ENCODE peak calls at places on chromosomes 2 and 18, in five cellular contexts. One of them, this sample, is unnamed.

GRCh38 chr2:18473241-18473841 is 87.1 kb downstream of the RDH14 start:
- DNase-seq in Right ventricle myocardium superior: no peak
- DNase-seq in stimulated activated CD4-positive, alpha-beta T cell treated with anti-CD3 and anti-CD28 coated beads, Interleukin-12 subunit alpha, Interleukin-12 subunit beta, amount 100 ng/mL, for 4 hours: no peak
- DNase-seq in IMR-90: peak
- DNase-seq in C1 segment of cervical spinal cord: no peak
- DNase-seq in this sample: no peak

GRCh38 chr18:38981382-38981781 is 1415.8 kb upstream of the CELF4 start:
- DNase-seq in stimulated activated CD4-positive, alpha-beta T cell treated with anti-CD3 and anti-CD28 coated beads, Interleukin-12 subunit alpha, Interleukin-12 subunit beta, amount 100 ng/mL, for 4 hours: no peak
- DNase-seq in Right ventricle myocardium superior: no peak
- DNase-seq in IMR-90: no peak
- DNase-seq in C1 segment of cervical spinal cord: no peak
- DNase-seq in this sample: no peak

GRCh38 chr2:709138-709779 is 32.1 kb upstream of the TMEM18 start:
- DNase-seq in IMR-90: no peak
- DNase-seq in stimulated activated CD4-positive, alpha-beta T cell treated with anti-CD3 and anti-CD28 coated beads, Interleukin-12 subunit alpha, Interleukin-12 subunit beta, amount 100 ng/mL, for 4 hours: no peak
- DNase-seq in Right ventricle myocardium superior: no peak
- DNase-seq in C1 segment of cervical spinal cord: no peak
- DNase-seq in this sample: no peak

GRCh38 chr2:48162742-48163141 is 256.4 kb upstream of the FBXO11 start:
- DNase-seq in Right ventricle myocardium superior: no peak
- DNase-seq in stimulated activated CD4-positive, alpha-beta T cell treated with anti-CD3 and anti-CD28 coated beads, Interleukin-12 subunit alpha, Interleukin-12 subunit beta, amount 100 ng/mL, for 4 hours: no peak
- DNase-seq in C1 segment of cervical spinal cord: no peak
- DNase-seq in IMR-90: no peak
- DNase-seq in this sample: no peak

GRCh38 chr2:54880428-54880827 is 157.0 kb downstream of the EML6 start:
- DNase-seq in stimulated activated CD4-positive, alpha-beta T cell treated with anti-CD3 and anti-CD28 coated beads, Interleukin-12 subunit alpha, Interleukin-12 subunit beta, amount 100 ng/mL, for 4 hours: no peak
- DNase-seq in IMR-90: no peak
- DNase-seq in C1 segment of cervical spinal cord: no peak
- DNase-seq in Right ventricle myocardium superior: no peak
- DNase-seq in this sample: no peak

GRCh38 chr18:23166863-23167531 is 31.7 kb downstream of the CABLES1 start:
- DNase-seq in Right ventricle myocardium superior: no peak
- DNase-seq in C1 segment of cervical spinal cord: no peak
- DNase-seq in stimulated activated CD4-positive, alpha-beta T cell treated with anti-CD3 and anti-CD28 coated beads, Interleukin-12 subunit alpha, Interleukin-12 subunit beta, amount 100 ng/mL, for 4 hours: no peak
- DNase-seq in IMR-90: no peak
- DNase-seq in this sample: no peak

GRCh38 chr2:210038078-210038477 is 35.6 kb downstream of the RPE start:
- DNase-seq in Right ventricle myocardium superior: no peak
- DNase-seq in IMR-90: no peak
- DNase-seq in stimulated activated CD4-positive, alpha-beta T cell treated with anti-CD3 and anti-CD28 coated beads, Interleukin-12 subunit alpha, Interleukin-12 subunit beta, amount 100 ng/mL, for 4 hours: no peak
- DNase-seq in C1 segment of cervical spinal cord: no peak
- DNase-seq in this sample: no peak

GRCh38 chr2:144151877-144152276 is 368.0 kb downstream of the ZEB2 start:
- DNase-seq in C1 segment of cervical spinal cord: no peak
- DNase-seq in Right ventricle myocardium superior: no peak
- DNase-seq in stimulated activated CD4-positive, alpha-beta T cell treated with anti-CD3 and anti-CD28 coated beads, Interleukin-12 subunit alpha, Interleukin-12 subunit beta, amount 100 ng/mL, for 4 hours: no peak
- DNase-seq in IMR-90: no peak
- DNase-seq in this sample: no peak

GRCh38 chr2:58195668-58196067 is 45.5 kb downstream of the FANCL start:
- DNase-seq in Right ventricle myocardium superior: no peak
- DNase-seq in C1 segment of cervical spinal cord: no peak
- DNase-seq in stimulated activated CD4-positive, alpha-beta T cell treated with anti-CD3 and anti-CD28 coated beads, Interleukin-12 subunit alpha, Interleukin-12 subunit beta, amount 100 ng/mL, for 4 hours: no peak
- DNase-seq in IMR-90: peak
- DNase-seq in this sample: no peak

GRCh38 chr2:46461716-46462171 is 17.6 kb upstream of the TMEM247 start:
- DNase-seq in Right ventricle myocardium superior: no peak
- DNase-seq in C1 segment of cervical spinal cord: no peak
- DNase-seq in stimulated activated CD4-positive, alpha-beta T cell treated with anti-CD3 and anti-CD28 coated beads, Interleukin-12 subunit alpha, Interleukin-12 subunit beta, amount 100 ng/mL, for 4 hours: no peak
- DNase-seq in IMR-90: no peak
- DNase-seq in this sample: no peak

GRCh38 chr18:35442701-35443100 is 55.1 kb downstream of the INO80C start:
- DNase-seq in IMR-90: no peak
- DNase-seq in C1 segment of cervical spinal cord: no peak
- DNase-seq in stimulated activated CD4-positive, alpha-beta T cell treated with anti-CD3 and anti-CD28 coated beads, Interleukin-12 subunit alpha, Interleukin-12 subunit beta, amount 100 ng/mL, for 4 hours: no peak
- DNase-seq in Right ventricle myocardium superior: no peak
- DNase-seq in this sample: no peak

GRCh38 chr18:73407506-73407905 is 539.7 kb upstream of the NETO1 start:
- DNase-seq in C1 segment of cervical spinal cord: no peak
- DNase-seq in stimulated activated CD4-positive, alpha-beta T cell treated with anti-CD3 and anti-CD28 coated beads, Interleukin-12 subunit alpha, Interleukin-12 subunit beta, amount 100 ng/mL, for 4 hours: no peak
- DNase-seq in IMR-90: peak
- DNase-seq in Right ventricle myocardium superior: no peak
- DNase-seq in this sample: no peak

GRCh38 chr2:42492691-42493467 is 903 bp downstream of the KCNG3 start:
- DNase-seq in IMR-90: no peak
- DNase-seq in stimulated activated CD4-positive, alpha-beta T cell treated with anti-CD3 and anti-CD28 coated beads, Interleukin-12 subunit alpha, Interleukin-12 subunit beta, amount 100 ng/mL, for 4 hours: peak
- DNase-seq in C1 segment of cervical spinal cord: no peak
- DNase-seq in Right ventricle myocardium superior: no peak
- DNase-seq in this sample: peak

GRCh38 chr2:120316528-120317179 is 29.3 kb upstream of the INHBB start:
- DNase-seq in stimulated activated CD4-positive, alpha-beta T cell treated with anti-CD3 and anti-CD28 coated beads, Interleukin-12 subunit alpha, Interleukin-12 subunit beta, amount 100 ng/mL, for 4 hours: no peak
- DNase-seq in IMR-90: no peak
- DNase-seq in C1 segment of cervical spinal cord: no peak
- DNase-seq in Right ventricle myocardium superior: no peak
- DNase-seq in this sample: no peak

GRCh38 chr2:42926438-42927333 is 134.3 kb upstream of the HAAO start:
- DNase-seq in IMR-90: no peak
- DNase-seq in stimulated activated CD4-positive, alpha-beta T cell treated with anti-CD3 and anti-CD28 coated beads, Interleukin-12 subunit alpha, Interleukin-12 subunit beta, amount 100 ng/mL, for 4 hours: no peak
- DNase-seq in Right ventricle myocardium superior: no peak
- DNase-seq in C1 segment of cervical spinal cord: no peak
- DNase-seq in this sample: no peak